ENCODE peak calls at places on chromosomes 13 and 19, in six cellular contexts. One of them, this sample, is unnamed. For H3K27me3, the result is how much of the 10 kb centered on the place peaks cover.

GRCh38 chr19:46907880-46908279 is 47.1 kb downstream of the ARHGAP35 start:
- DNase-seq in psoas muscle: no peak
- DNase-seq in pancreas: no peak
- DNase-seq in HCT116: no peak
- DNase-seq in uterus: peak
- DNase-seq in adrenal gland: peak
- DNase-seq in this sample: no peak

GRCh38 chr13:73273737-73274136 is 214.9 kb downstream of the KLF5 start:
- DNase-seq in psoas muscle: no peak
- DNase-seq in pancreas: no peak
- DNase-seq in HCT116: no peak
- DNase-seq in uterus: no peak
- DNase-seq in adrenal gland: no peak
- DNase-seq in this sample: peak

GRCh38 chr13:45325806-45326205 is 15.2 kb downstream of the TPT1 start:
- DNase-seq in psoas muscle: peak
- DNase-seq in pancreas: no peak
- DNase-seq in HCT116: no peak
- DNase-seq in uterus: peak
- DNase-seq in adrenal gland: peak
- DNase-seq in this sample: peak

GRCh38 chr19:33376423-33376822 is 2.9 kb downstream of the CEBPG start:
- DNase-seq in psoas muscle: peak
- DNase-seq in pancreas: no peak
- DNase-seq in HCT116: peak
- DNase-seq in uterus: peak
- DNase-seq in adrenal gland: peak
- DNase-seq in this sample: peak

GRCh38 chr19:3443840-3444694 is 36.3 kb downstream of the SMIM24 start:
- DNase-seq in psoas muscle: no peak
- DNase-seq in pancreas: no peak
- DNase-seq in HCT116: no peak
- DNase-seq in uterus: peak
- DNase-seq in adrenal gland: no peak
- DNase-seq in this sample: peak

GRCh38 chr13:32941368-32941767 is 74.9 kb upstream of the KL start:
- DNase-seq in psoas muscle: no peak
- DNase-seq in pancreas: no peak
- DNase-seq in HCT116: no peak
- DNase-seq in uterus: no peak
- DNase-seq in adrenal gland: no peak
- DNase-seq in this sample: peak

GRCh38 chr19:15177269-15178116 is 23.3 kb downstream of the NOTCH3 start:
- DNase-seq in psoas muscle: peak
- DNase-seq in pancreas: peak
- DNase-seq in HCT116: no peak
- DNase-seq in uterus: peak
- DNase-seq in adrenal gland: peak
- DNase-seq in this sample: peak

GRCh38 chr13:64083396-64083795 is 2667.7 kb upstream of the PCDH20 start:
- DNase-seq in psoas muscle: no peak
- DNase-seq in pancreas: no peak
- DNase-seq in HCT116: no peak
- DNase-seq in uterus: no peak
- DNase-seq in adrenal gland: no peak
- DNase-seq in this sample: no peak

GRCh38 chr13:33454844-33455256 is 169.3 kb upstream of the STARD13 start:
- DNase-seq in psoas muscle: no peak
- DNase-seq in pancreas: no peak
- DNase-seq in HCT116: no peak
- DNase-seq in uterus: no peak
- DNase-seq in adrenal gland: no peak
- DNase-seq in this sample: no peak

GRCh38 chr13:95247857-95248256 is 53.4 kb downstream of the ABCC4 start:
- DNase-seq in psoas muscle: no peak
- DNase-seq in pancreas: no peak
- DNase-seq in HCT116: no peak
- DNase-seq in uterus: no peak
- DNase-seq in adrenal gland: no peak
- DNase-seq in this sample: no peak

GRCh38 chr19:37329686-37330085 is 41.2 kb upstream of the ZNF527 start:
- DNase-seq in psoas muscle: no peak
- DNase-seq in pancreas: no peak
- DNase-seq in HCT116: no peak
- DNase-seq in uterus: no peak
- DNase-seq in adrenal gland: no peak
- DNase-seq in this sample: no peak

GRCh38 chr19:57830071-57830602 is at the start of gene ZNF587B:
- DNase-seq in psoas muscle: peak
- DNase-seq in pancreas: peak
- DNase-seq in HCT116: peak
- DNase-seq in uterus: peak
- DNase-seq in adrenal gland: peak
- DNase-seq in this sample: peak

GRCh38 chr19:17026706-17027427 is at the start of gene CPAMD8:
- DNase-seq in psoas muscle: no peak
- DNase-seq in pancreas: no peak
- DNase-seq in HCT116: no peak
- DNase-seq in uterus: no peak
- DNase-seq in adrenal gland: no peak
- DNase-seq in this sample: no peak

GRCh38 chr19:51366999-51367564 is 894 bp upstream of the ETFB start:
- DNase-seq in psoas muscle: no peak
- DNase-seq in pancreas: peak
- DNase-seq in HCT116: no peak
- DNase-seq in uterus: no peak
- DNase-seq in adrenal gland: no peak
- DNase-seq in this sample: no peak

GRCh38 chr19:50794074-50794777 is 4.0 kb downstream of the ACP4 start:
- DNase-seq in psoas muscle: no peak
- DNase-seq in pancreas: no peak
- DNase-seq in HCT116: no peak
- DNase-seq in uterus: no peak
- DNase-seq in adrenal gland: no peak
- DNase-seq in this sample: no peak

GRCh38 chr13:92387245-92387644 is 839.4 kb upstream of the GPC6 start:
- DNase-seq in psoas muscle: no peak
- DNase-seq in pancreas: no peak
- DNase-seq in HCT116: no peak
- DNase-seq in uterus: no peak
- DNase-seq in adrenal gland: no peak
- DNase-seq in this sample: no peak

DNA sequence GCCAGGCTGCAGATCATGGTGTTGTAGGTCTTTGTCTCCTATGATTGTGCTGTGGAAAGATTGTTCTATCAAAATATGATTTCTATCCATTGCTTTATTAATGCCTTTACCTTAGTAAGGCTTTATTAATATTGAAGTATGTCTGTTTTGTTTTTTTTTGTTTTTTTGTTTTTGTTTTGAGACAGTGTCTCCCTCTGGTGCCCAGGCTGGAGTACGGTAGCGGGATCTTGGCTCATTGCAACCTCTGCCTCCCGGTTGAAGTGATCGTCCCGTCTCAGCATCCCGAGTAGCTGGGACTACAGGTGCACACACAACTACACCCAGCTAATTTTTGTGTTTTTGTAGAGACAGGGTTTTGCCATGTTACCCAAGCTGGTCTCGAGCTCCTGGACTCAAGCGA is 7.7 kb downstream of the IRGC start:
- DNase-seq in psoas muscle: no peak
- DNase-seq in pancreas: peak
- DNase-seq in HCT116: peak
- DNase-seq in uterus: no peak
- DNase-seq in adrenal gland: no peak
- DNase-seq in this sample: no peak
- TF ChIP-seq CTCF in psoas muscle: peak
- TF ChIP-seq CTCF in pancreas: no peak
- TF ChIP-seq CTCF in HCT116: peak
- TF ChIP-seq CTCF in uterus: no peak
- TF ChIP-seq CTCF in adrenal gland: no peak
- TF ChIP-seq CTCF in this sample: peak

GRCh38 chr13:109162248-109163051 is 533.0 kb downstream of the MYO16 start:
- DNase-seq in psoas muscle: no peak
- DNase-seq in pancreas: no peak
- DNase-seq in HCT116: no peak
- DNase-seq in uterus: no peak
- DNase-seq in adrenal gland: no peak
- DNase-seq in this sample: no peak

GRCh38 chr13:109165417-109165904 is 536.0 kb downstream of the MYO16 start:
- DNase-seq in psoas muscle: no peak
- DNase-seq in pancreas: no peak
- DNase-seq in HCT116: no peak
- DNase-seq in uterus: no peak
- DNase-seq in adrenal gland: no peak
- DNase-seq in this sample: no peak

GRCh38 chr13:109160887-109161669 is 531.7 kb downstream of the MYO16 start:
- DNase-seq in psoas muscle: no peak
- DNase-seq in pancreas: no peak
- DNase-seq in HCT116: no peak
- DNase-seq in uterus: no peak
- DNase-seq in adrenal gland: no peak
- DNase-seq in this sample: no peak

GRCh38 chr13:109160357-109160756 is 530.9 kb downstream of the MYO16 start:
- DNase-seq in psoas muscle: no peak
- DNase-seq in pancreas: no peak
- DNase-seq in HCT116: no peak
- DNase-seq in uterus: no peak
- DNase-seq in adrenal gland: no peak
- DNase-seq in this sample: no peak

DNA sequence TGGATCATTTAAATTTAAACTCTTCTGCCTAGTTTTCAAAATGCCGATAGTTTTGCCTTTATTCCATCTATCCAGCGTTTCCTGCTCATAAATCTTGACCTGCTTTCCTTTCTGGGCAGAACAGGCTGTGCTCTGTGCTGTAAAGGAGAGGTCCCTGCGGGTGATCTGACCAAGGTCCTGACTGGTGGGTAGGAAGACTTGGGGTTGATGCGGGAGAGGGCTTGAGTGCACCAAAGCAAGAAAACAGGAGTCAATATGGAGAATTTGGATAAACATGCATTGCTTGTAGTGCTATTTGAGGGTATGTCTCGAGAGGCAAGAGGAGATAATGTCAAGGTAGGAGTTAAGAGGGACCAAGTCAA is 533.6 kb downstream of the MYO16 start:
- DNase-seq in psoas muscle: no peak
- DNase-seq in pancreas: no peak
- DNase-seq in HCT116: no peak
- DNase-seq in uterus: no peak
- DNase-seq in adrenal gland: no peak
- DNase-seq in this sample: no peak
- H3K27ac ChIP-seq in psoas muscle: no peak
- H3K27ac ChIP-seq in pancreas: no peak
- H3K27ac ChIP-seq in HCT116: no peak
- H3K27ac ChIP-seq in uterus: no peak
- H3K27ac ChIP-seq in adrenal gland: no peak
- H3K27ac ChIP-seq in this sample: no peak

DNA sequence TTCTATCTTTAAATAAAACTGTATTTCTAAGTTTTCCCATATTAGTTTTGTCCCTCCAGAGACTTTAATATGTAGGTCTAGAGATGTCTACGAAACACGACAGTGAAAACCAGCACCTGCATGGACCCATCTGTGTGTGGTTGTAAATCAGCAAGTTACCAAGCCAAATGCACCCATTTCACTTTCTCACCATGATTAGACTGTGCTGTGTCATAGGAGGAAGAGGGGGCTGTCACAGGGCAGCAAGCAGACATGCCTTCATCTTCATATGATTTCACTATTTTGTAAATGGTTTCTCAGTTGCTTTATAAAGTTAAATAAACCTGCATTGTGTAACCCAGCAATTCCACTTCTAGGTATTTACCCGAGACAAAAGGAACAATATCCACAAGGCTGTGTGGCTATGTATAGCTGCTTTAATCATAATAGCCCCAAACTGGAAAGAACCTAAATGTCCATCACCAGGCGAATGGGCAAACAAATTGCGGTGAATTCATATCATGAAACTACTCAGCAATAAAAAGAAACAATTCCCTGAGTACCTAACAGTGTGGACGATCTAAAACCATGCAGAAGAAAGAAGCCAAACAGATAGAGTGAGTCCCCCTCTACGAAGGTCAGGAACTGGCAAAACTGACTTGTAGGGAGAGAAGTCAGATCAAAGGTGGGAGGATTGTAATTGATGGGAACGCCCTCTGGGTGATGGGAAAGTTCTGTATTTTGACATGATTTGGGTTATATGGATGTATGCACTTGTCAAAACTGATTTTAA is 185.5 kb downstream of the COL4A1 start:
- DNase-seq in psoas muscle: no peak
- DNase-seq in pancreas: no peak
- DNase-seq in HCT116: no peak
- DNase-seq in uterus: no peak
- DNase-seq in adrenal gland: no peak
- DNase-seq in this sample: no peak
- H3K27me3 ChIP-seq in psoas muscle: under half
- H3K27me3 ChIP-seq in pancreas: under half
- H3K27me3 ChIP-seq in HCT116: under half
- H3K27me3 ChIP-seq in uterus: under half
- H3K27me3 ChIP-seq in adrenal gland: under half
- H3K27me3 ChIP-seq in this sample: under half

DNA sequence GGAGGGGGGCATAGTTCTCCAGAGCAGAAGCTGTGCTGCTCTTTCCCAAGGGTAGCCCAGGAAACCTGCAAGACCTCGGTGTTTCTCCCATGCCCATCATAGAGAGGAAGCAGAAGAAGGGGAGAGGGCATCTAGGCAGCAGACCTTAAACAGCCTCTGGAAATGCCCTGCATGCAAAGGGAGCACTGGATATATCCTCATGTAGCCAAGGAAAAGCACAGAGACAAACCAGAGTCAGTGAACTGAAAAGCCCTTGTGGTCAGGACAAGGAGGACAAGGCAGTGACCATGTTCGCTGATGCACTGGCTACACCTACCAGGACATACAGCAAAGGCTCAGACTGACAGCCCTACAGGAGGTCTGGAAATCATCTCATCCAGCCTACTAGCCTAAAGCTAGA is 4.2 kb upstream of the TBC1D4 start:
- DNase-seq in psoas muscle: no peak
- DNase-seq in pancreas: no peak
- DNase-seq in HCT116: no peak
- DNase-seq in uterus: no peak
- DNase-seq in adrenal gland: no peak
- DNase-seq in this sample: no peak
- TF ChIP-seq CTCF in psoas muscle: no peak
- TF ChIP-seq CTCF in pancreas: no peak
- TF ChIP-seq CTCF in HCT116: no peak
- TF ChIP-seq CTCF in uterus: no peak
- TF ChIP-seq CTCF in adrenal gland: no peak
- TF ChIP-seq CTCF in this sample: peak

GRCh38 chr19:48502720-48503018 is 9.0 kb downstream of the LMTK3 start:
- DNase-seq in psoas muscle: no peak
- DNase-seq in pancreas: no peak
- DNase-seq in HCT116: no peak
- DNase-seq in uterus: no peak
- DNase-seq in adrenal gland: no peak
- DNase-seq in this sample: no peak
- H3K27ac ChIP-seq in psoas muscle: no peak
- H3K27ac ChIP-seq in pancreas: peak
- H3K27ac ChIP-seq in HCT116: peak
- H3K27ac ChIP-seq in uterus: no peak
- H3K27ac ChIP-seq in adrenal gland: no peak
- H3K27ac ChIP-seq in this sample: no peak

GRCh38 chr19:1676351-1677266 is 24.2 kb upstream of the TCF3 start:
- DNase-seq in psoas muscle: no peak
- DNase-seq in pancreas: no peak
- DNase-seq in HCT116: no peak
- DNase-seq in uterus: no peak
- DNase-seq in adrenal gland: no peak
- DNase-seq in this sample: no peak
- H3K27me3 ChIP-seq in psoas muscle: half or more
- H3K27me3 ChIP-seq in pancreas: under half
- H3K27me3 ChIP-seq in HCT116: under half
- H3K27me3 ChIP-seq in uterus: under half
- H3K27me3 ChIP-seq in adrenal gland: half or more
- H3K27me3 ChIP-seq in this sample: under half

GRCh38 chr13:22103046-22103445 is 432.2 kb downstream of the FGF9 start:
- DNase-seq in psoas muscle: no peak
- DNase-seq in pancreas: no peak
- DNase-seq in HCT116: no peak
- DNase-seq in uterus: no peak
- DNase-seq in adrenal gland: no peak
- DNase-seq in this sample: no peak
- TF ChIP-seq CTCF in psoas muscle: no peak
- TF ChIP-seq CTCF in pancreas: no peak
- TF ChIP-seq CTCF in HCT116: no peak
- TF ChIP-seq CTCF in uterus: no peak
- TF ChIP-seq CTCF in adrenal gland: no peak
- TF ChIP-seq CTCF in this sample: no peak